ENCODE peak calls at places on chromosomes 5 and 9, in six cellular contexts. N is A549, U is right lobe of liver, C is dorsolateral prefrontal cortex, Y is body of pancreas, J is astrocyte. E is an unnamed sample.

GRCh38 chr9:114153761-114154596 is 1.4 kb upstream of the COL27A1 start:
- DNase-seq in N (peak; percentile 71), U (peak; percentile 55), C (no peak), Y (peak; percentile 66), J (peak; percentile 19), E (peak; percentile 33)

GRCh38 chr5:30401479-30402058 is 791.9 kb upstream of the CDH6 start:
- DNase-seq in N (no peak), U (peak; percentile 37), C (no peak), Y (peak; percentile 22), J (peak; percentile 18), E (peak; percentile 34)

GRCh38 chr5:3320317-3320865 is 275.2 kb upstream of the IRX1 start:
- DNase-seq in N (no peak), U (no peak), C (no peak), Y (no peak), J (peak; percentile 73), E (no peak)

GRCh38 chr9:108800632-108801099 is 55.1 kb downstream of the ACTL7B start:
- DNase-seq in N (no peak), U (no peak), C (no peak), Y (no peak), J (no peak), E (no peak)

GRCh38 chr5:7010578-7010977 is 297.3 kb downstream of the TENT4A start:
- DNase-seq in N (no peak), U (no peak), C (no peak), Y (no peak), J (no peak), E (no peak)

GRCh38 chr5:139460457-139460856 is 2.1 kb downstream of the ECSCR start:
- DNase-seq in N (no peak), U (no peak), C (no peak), Y (no peak), J (peak; percentile 29), E (no peak)

GRCh38 chr5:175335691-175336090 is 108.3 kb downstream of the DRD1 start:
- DNase-seq in N (no peak), U (no peak), C (no peak), Y (no peak), J (peak; percentile 34), E (no peak)

GRCh38 chr9:134434896-134435506 is 108.7 kb downstream of the RXRA start:
- DNase-seq in N (peak; percentile 65), U (peak; percentile 94), C (peak; percentile 92), Y (peak; percentile 100), J (peak; percentile 93), E (peak; percentile 98)

GRCh38 chr9:138068601-138069035 is 191.0 kb downstream of the CACNA1B start:
- DNase-seq in N (no peak), U (no peak), C (peak; percentile 41), Y (peak; percentile 6), J (no peak), E (peak; percentile 15)

GRCh38 chr5:102089883-102090282 is 206.2 kb downstream of the SLCO4C1 start:
- DNase-seq in N (no peak), U (no peak), C (no peak), Y (no peak), J (no peak), E (no peak)

DNA sequence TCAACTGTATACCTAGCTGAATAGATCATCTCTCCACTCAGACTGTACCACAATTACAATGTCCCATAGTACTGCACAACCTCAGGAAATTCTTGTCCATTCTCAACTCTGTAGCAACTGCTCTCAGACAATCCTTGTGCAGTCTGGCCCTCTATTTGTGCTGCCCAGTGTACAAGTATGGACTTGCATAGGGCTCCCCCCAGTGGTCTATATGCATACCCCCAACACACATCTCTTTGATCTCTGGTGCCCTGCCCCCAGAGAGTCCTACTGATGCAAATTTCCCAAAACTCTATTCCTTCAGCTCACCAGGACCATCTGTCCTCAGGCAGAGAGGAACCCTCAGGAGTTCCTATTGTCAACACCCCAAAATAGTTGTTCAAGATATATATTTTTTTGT is 205.3 kb downstream of the SLCO4C1 start:
- DNase-seq in N (no peak), U (no peak), C (no peak), Y (no peak), J (no peak), E (no peak)
- TF ChIP-seq CTCF in N (no peak), U (no peak), C (peak; percentile 10), Y (no peak), J (no peak), E (peak; percentile 8)

DNA sequence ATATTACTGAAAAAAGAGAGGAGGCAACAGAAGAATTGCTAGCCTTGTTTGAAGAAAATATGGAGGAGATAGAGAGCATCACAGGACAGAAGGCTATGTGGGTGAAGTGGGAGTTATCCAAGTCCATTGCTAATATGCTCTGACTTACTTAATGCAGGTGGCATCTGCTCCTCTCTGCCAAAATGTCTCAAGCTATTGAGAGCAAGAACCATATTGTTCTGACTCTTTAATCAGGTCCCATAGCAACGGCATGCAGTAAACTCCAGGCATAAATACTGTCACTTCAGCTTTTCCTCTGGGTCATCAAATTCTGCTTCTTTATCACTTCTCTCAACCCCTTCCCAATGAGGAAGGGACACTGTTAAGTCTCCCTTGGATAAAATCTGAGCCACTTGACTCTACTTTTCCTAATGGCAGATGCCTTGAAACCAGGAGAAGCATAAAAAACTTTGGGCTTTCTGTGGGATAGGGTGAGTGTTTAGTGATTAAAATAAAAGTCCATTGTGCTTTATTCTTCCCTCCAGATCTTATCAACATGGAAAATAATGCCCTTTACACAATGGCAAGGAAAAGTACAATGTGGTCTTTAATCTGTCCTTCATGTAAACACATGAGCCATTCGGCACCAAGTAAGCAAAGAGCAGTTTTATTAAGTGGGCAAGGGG is 71.2 kb upstream of the TARS1 start:
- DNase-seq in N (no peak), U (no peak), C (no peak), Y (no peak), J (peak; percentile 71), E (no peak)
- H3K27ac ChIP-seq in N (no peak overlapping the region), U (no peak overlapping the region), C (no peak overlapping the region), Y (no peak overlapping the region), J (peak overlapping the region; percentile 60), E (no peak overlapping the region)

GRCh38 chr5:131996210-131997025 is 15.0 kb downstream of the ACSL6 start:
- DNase-seq in N (no peak), U (no peak), C (peak; percentile 21), Y (peak; percentile 36), J (no peak), E (no peak)

GRCh38 chr5:131994090-131994489 is 17.4 kb downstream of the ACSL6 start:
- DNase-seq in N (no peak), U (no peak), C (no peak), Y (no peak), J (no peak), E (no peak)

GRCh38 chr5:131997026-131997726 is 14.3 kb downstream of the ACSL6 start:
- DNase-seq in N (no peak), U (no peak), C (no peak), Y (no peak), J (no peak), E (no peak)

GRCh38 chr5:131991593-131992324 is 19.7 kb downstream of the ACSL6 start:
- DNase-seq in N (no peak), U (no peak), C (no peak), Y (no peak), J (no peak), E (no peak)

GRCh38 chr5:131994533-131995226 is 16.8 kb downstream of the ACSL6 start:
- DNase-seq in N (no peak), U (no peak), C (no peak), Y (no peak), J (no peak), E (no peak)
- H3K4me3 ChIP-seq in N (no peak overlapping the region), U (no peak overlapping the region), C (no peak overlapping the region), Y (no peak overlapping the region), J (no peak overlapping the region), E (no peak overlapping the region)

DNA sequence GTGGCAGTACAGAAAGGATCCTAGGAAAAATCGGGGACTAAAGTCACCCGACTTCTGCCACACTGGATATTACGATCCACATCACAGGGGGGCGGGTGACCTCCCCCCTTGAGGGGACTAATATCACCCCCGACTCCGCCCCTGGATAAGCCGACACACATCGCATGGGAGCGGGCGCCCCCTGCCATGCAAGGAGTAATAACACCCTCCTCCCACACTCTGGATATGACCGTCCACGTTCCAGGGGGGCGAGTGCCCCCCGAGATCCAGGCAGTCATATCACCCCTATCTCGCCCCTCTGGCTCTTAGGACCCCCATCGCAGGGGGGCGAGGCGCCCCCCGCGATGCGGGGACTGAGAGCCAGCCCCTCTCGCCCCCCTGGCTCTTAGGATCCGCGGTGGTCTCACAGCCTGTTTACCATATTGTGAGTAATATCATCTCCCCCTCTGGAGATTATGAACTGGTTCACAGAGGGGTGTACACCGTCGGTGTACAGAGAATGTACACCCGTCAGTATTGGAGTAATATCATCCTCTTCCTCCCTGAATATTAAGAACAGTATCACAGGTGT is 423.0 kb downstream of the DIRAS2 start:
- DNase-seq in N (peak; percentile 28), U (peak; percentile 46), C (no peak), Y (peak; percentile 16), J (no peak), E (peak; percentile 41)
- TF ChIP-seq CTCF in N (peak; percentile 40), U (peak; percentile 45), C (no peak), Y (peak; percentile 43), J (no peak), E (no peak)

GRCh38 chr9:21812945-21813568 is 10.6 kb downstream of the MTAP start:
- DNase-seq in N (no peak), U (peak; percentile 67), C (peak; percentile 81), Y (peak; percentile 78), J (peak; percentile 63), E (peak; percentile 82)
- H3K27ac ChIP-seq in N (peak overlapping the region; percentile 75), U (no peak overlapping the region), C (no peak overlapping the region), Y (no peak overlapping the region), J (peak overlapping the region; percentile 71), E (peak overlapping the region; percentile 20)

GRCh38 chr5:180213657-180214207 is 4.7 kb upstream of the RASGEF1C start:
- DNase-seq in N (no peak), U (no peak), C (no peak), Y (no peak), J (no peak), E (no peak)
- H3K4me3 ChIP-seq in N (no peak overlapping the region), U (no peak overlapping the region), C (no peak overlapping the region), Y (no peak overlapping the region), J (no peak overlapping the region), E (no peak overlapping the region)

DNA sequence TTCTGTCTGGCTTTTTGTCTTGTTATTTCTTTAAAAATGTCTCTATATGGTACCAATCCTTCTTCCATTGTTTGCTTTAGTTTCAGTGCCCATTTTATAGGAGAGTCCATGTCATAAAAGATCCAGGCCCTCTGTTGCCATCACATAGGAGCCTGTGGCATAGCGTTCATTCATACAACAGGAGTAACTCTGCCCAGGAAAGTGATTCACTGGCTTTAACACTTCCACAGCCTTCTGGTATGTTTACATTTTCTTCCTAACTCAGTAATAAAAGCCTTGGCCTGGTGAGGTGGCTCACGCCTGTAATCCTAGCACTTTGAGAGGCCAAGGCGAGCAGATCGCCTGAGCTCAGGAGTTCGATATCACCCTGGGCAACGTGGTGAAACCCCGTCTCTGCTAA is 519.3 kb upstream of the PTGER4 start:
- DNase-seq in N (no peak), U (no peak), C (no peak), Y (no peak), J (no peak), E (no peak)
- TF ChIP-seq CTCF in N (no peak), U (no peak), C (no peak), Y (no peak), J (no peak), E (no peak)